ENCODE peak calls at places on chromosomes 7 and 10, in four cellular contexts. B, W, K and M are unnamed samples.

GRCh38 chr10:69051303-69051702 is 36.6 kb upstream of the SRGN start:
- DNase-seq in B (no peak), W (peak; percentile 71), K (peak; percentile 37), M (no peak)

GRCh38 chr7:80450621-80451308 is 61.1 kb downstream of the GNAT3 start:
- DNase-seq in B (no peak), W (no peak), K (peak; percentile 13), M (no peak)

GRCh38 chr10:44004913-44005787 is 356.5 kb upstream of the ZNF32 start:
- DNase-seq in B (no peak), W (no peak), K (no peak), M (no peak)

GRCh38 chr7:13988011-13988410 is 1.5 kb downstream of the ETV1 start:
- DNase-seq in B (no peak), W (no peak), K (peak; percentile 81), M (no peak)

GRCh38 chr10:78025685-78026364 is 3.5 kb downstream of the POLR3A start:
- DNase-seq in B (no peak), W (no peak), K (no peak), M (no peak)

GRCh38 chr7:94449151-94449725 is 54.5 kb downstream of the COL1A2 start:
- DNase-seq in B (peak; percentile 80), W (no peak), K (peak; percentile 69), M (no peak)

GRCh38 chr10:16565604-16566003 is 43.9 kb upstream of the C1QL3 start:
- DNase-seq in B (peak; percentile 45), W (no peak), K (peak; percentile 11), M (peak; percentile 13)

GRCh38 chr7:142873281-142873784 is 12.2 kb downstream of the TRPV6 start:
- DNase-seq in B (no peak), W (no peak), K (peak; percentile 16), M (no peak)

GRCh38 chr7:108497082-108497725 is 28.7 kb downstream of the PNPLA8 start:
- DNase-seq in B (peak; percentile 64), W (no peak), K (peak; percentile 72), M (peak; percentile 42)

GRCh38 chr7:155803418-155804376 is 8.6 kb downstream of the SHH start:
- DNase-seq in B (no peak), W (peak; percentile 94), K (no peak), M (no peak)

GRCh38 chr10:76086571-76087260 is 655.3 kb downstream of the LRMDA start:
- DNase-seq in B (peak; percentile 48), W (no peak), K (peak; percentile 80), M (peak; percentile 75)

GRCh38 chr10:46222364-46222935 is 64.3 kb upstream of the ANTXRL start:
- DNase-seq in B (no peak), W (no peak), K (peak; percentile 56), M (no peak)

GRCh38 chr7:17530249-17530648 is 231.8 kb downstream of the AHR start:
- DNase-seq in B (no peak), W (no peak), K (peak; percentile 97), M (no peak)

GRCh38 chr10:87593702-87594101 is 66.0 kb upstream of the PAPSS2 start:
- DNase-seq in B (no peak), W (no peak), K (peak; percentile 29), M (no peak)